ENCODE peak calls at places on chromosome 21, in six cellular contexts. Q, S, O, Z, C and W are unnamed samples.

GRCh38 chr21:42614811-42615342 is 38.5 kb upstream of the PDE9A start:
- DNase-seq in Q (peak; percentile 85), S (peak; percentile 51), O (peak; percentile 82), Z (no peak), C (peak; percentile 5), W (peak; percentile 44)

GRCh38 chr21:35829014-35829525 is 231.3 kb downstream of the SETD4 start:
- DNase-seq in Q (no peak), S (no peak), O (peak; percentile 53), Z (no peak), C (no peak), W (no peak)

GRCh38 chr21:44327603-44327974 is 11.6 kb downstream of the CFAP410 start:
- DNase-seq in Q (no peak), S (no peak), O (no peak), Z (no peak), C (no peak), W (no peak)

GRCh38 chr21:42366292-42367010 is at the start of gene TFF1:
- DNase-seq in Q (peak; percentile 25), S (no peak), O (no peak), Z (no peak), C (no peak), W (no peak)

GRCh38 chr21:44954281-44954771 is 14.5 kb downstream of the SLX9 start:
- DNase-seq in Q (no peak), S (no peak), O (no peak), Z (no peak), C (no peak), W (no peak)

GRCh38 chr21:18493420-18493819 is 89.8 kb upstream of the TMPRSS15 start:
- DNase-seq in Q (peak; percentile 85), S (no peak), O (no peak), Z (no peak), C (no peak), W (no peak)

GRCh38 chr21:46122241-46122671 is 24.3 kb downstream of the COL6A2 start:
- DNase-seq in Q (peak; percentile 64), S (peak; percentile 1), O (no peak), Z (no peak), C (no peak), W (no peak)

GRCh38 chr21:32334980-32335471 is 36.4 kb downstream of the MRAP start:
- DNase-seq in Q (no peak), S (no peak), O (no peak), Z (peak; percentile 67), C (peak; percentile 86), W (no peak)

GRCh38 chr21:38768385-38769071 is 37.2 kb upstream of the ETS2 start:
- DNase-seq in Q (peak; percentile 35), S (peak; percentile 70), O (no peak), Z (no peak), C (no peak), W (no peak)

GRCh38 chr21:36916718-36917117 is 49.8 kb downstream of the HLCS start:
- DNase-seq in Q (no peak), S (no peak), O (no peak), Z (no peak), C (no peak), W (no peak)

GRCh38 chr21:45507888-45508508 is 34.2 kb downstream of the SLC19A1 start:
- DNase-seq in Q (no peak), S (no peak), O (no peak), Z (no peak), C (no peak), W (no peak)

GRCh38 chr21:40466893-40467483 is 380.0 kb downstream of the DSCAM start:
- DNase-seq in Q (peak; percentile 17), S (no peak), O (peak; percentile 50), Z (no peak), C (peak; percentile 52), W (peak; percentile 26)

GRCh38 chr21:43657355-43658093 is 1.8 kb downstream of the HSF2BP start:
- DNase-seq in Q (no peak), S (no peak), O (peak; percentile 50), Z (no peak), C (no peak), W (no peak)

GRCh38 chr21:40160911-40161310 is 293.7 kb downstream of the PCP4 start:
- DNase-seq in Q (no peak), S (no peak), O (no peak), Z (no peak), C (peak; percentile 9), W (no peak)

GRCh38 chr21:46340998-46341397 is 17.0 kb downstream of the PCNT start:
- DNase-seq in Q (no peak), S (no peak), O (no peak), Z (no peak), C (no peak), W (no peak)

GRCh38 chr21:45821315-45822001 is 160.1 kb upstream of the COL6A1 start:
- DNase-seq in Q (no peak), S (no peak), O (no peak), Z (no peak), C (no peak), W (no peak)